ENCODE peak calls at places on chromosomes 5 and 9, in five cellular contexts. M is astrocyte of the spinal cord, K is WTC11, O is foreskin keratinocyte, L is neural crest cell. A is an unnamed sample.

GRCh38 chr5:58393716-58394115 is 66.2 kb downstream of the PLK2 start:
- DNase-seq in M (no peak), K (no peak), O (no peak), L (no peak), A (no peak)

GRCh38 chr5:40052812-40053211 is 626.9 kb upstream of the PTGER4 start:
- DNase-seq in M (peak; percentile 17), K (no peak), O (peak; percentile 47), L (no peak), A (no peak)

GRCh38 chr5:69238760-69239251 is 4.1 kb downstream of the CDK7 start:
- DNase-seq in M (peak; percentile 80), K (no peak), O (peak; percentile 91), L (no peak), A (no peak)

GRCh38 chr5:10797246-10797645 is 36.2 kb upstream of the DAP start:
- DNase-seq in M (no peak), K (no peak), O (peak; percentile 4), L (no peak), A (no peak)

GRCh38 chr9:33619666-33620404 is 95.8 kb downstream of the ANKRD18B start:
- DNase-seq in M (peak; percentile 79), K (no peak), O (peak; percentile 54), L (no peak), A (no peak)

GRCh38 chr9:4298255-4299005 is 1.4 kb downstream of the GLIS3 start:
- DNase-seq in M (peak; percentile 50), K (no peak), O (no peak), L (peak; percentile 4), A (peak; percentile 32)

GRCh38 chr5:169686137-169686536 is 49.1 kb downstream of the DOCK2 start:
- DNase-seq in M (no peak), K (no peak), O (no peak), L (no peak), A (no peak)

GRCh38 chr5:15577132-15577531 is 77.2 kb downstream of the FBXL7 start:
- DNase-seq in M (no peak), K (no peak), O (no peak), L (no peak), A (no peak)

GRCh38 chr9:34328500-34328982 is 527 bp downstream of the KIF24 start:
- DNase-seq in M (peak; percentile 42), K (no peak), O (peak; percentile 15), L (no peak), A (no peak)

GRCh38 chr9:116700882-116701836 is 14.1 kb downstream of the TRIM32 start:
- DNase-seq in M (no peak), K (no peak), O (no peak), L (no peak), A (no peak)

GRCh38 chr9:110672873-110673508 is 4.4 kb downstream of the MUSK start:
- DNase-seq in M (no peak), K (no peak), O (no peak), L (no peak), A (no peak)

GRCh38 chr5:124754206-124754927 is 7.9 kb upstream of the ZNF608 start:
- DNase-seq in M (no peak), K (no peak), O (no peak), L (no peak), A (no peak)

GRCh38 chr5:158133369-158133768 is 274.4 kb upstream of the CLINT1 start:
- DNase-seq in M (no peak), K (no peak), O (no peak), L (no peak), A (no peak)

GRCh38 chr9:105232207-105232606 is 12.2 kb upstream of the SLC44A1 start:
- DNase-seq in M (no peak), K (no peak), O (no peak), L (no peak), A (no peak)

GRCh38 chr9:131580358-131580757 is 35.0 kb downstream of the PRRT1B start:
- DNase-seq in M (no peak), K (no peak), O (no peak), L (no peak), A (no peak)

GRCh38 chr5:99808657-99809230 is 726.4 kb upstream of the FAM174A start:
- DNase-seq in M (no peak), K (no peak), O (no peak), L (no peak), A (no peak)

GRCh38 chr9:14423816-14424261 is 109.9 kb upstream of the NFIB start:
- DNase-seq in M (peak; percentile 67), K (no peak), O (no peak), L (no peak), A (no peak)

GRCh38 chr5:132877938-132878337 is 4.5 kb downstream of the LEAP2 start:
- DNase-seq in M (peak; percentile 46), K (no peak), O (no peak), L (no peak), A (no peak)

GRCh38 chr5:74943905-74944304 is 77.7 kb upstream of the FAM169A start:
- DNase-seq in M (no peak), K (no peak), O (no peak), L (no peak), A (no peak)
- TF ChIP-seq CTCF in M (peak; percentile 31), K (no peak), O (peak; percentile 44), L (peak; percentile 49), A (no peak)

GRCh38 chr5:64384761-64385160 is 121.1 kb upstream of the RGS7BP start:
- DNase-seq in M (peak; percentile 1), K (peak; percentile 24), O (no peak), L (peak; percentile 10), A (peak; percentile 48)
- TF ChIP-seq CTCF in M (no peak), K (peak; percentile 10), O (peak; percentile 41), L (peak; percentile 59), A (peak; percentile 65)

GRCh38 chr5:152547202-152547601 is 142.1 kb upstream of the NMUR2 start:
- DNase-seq in M (no peak), K (no peak), O (peak; percentile 55), L (no peak), A (no peak)

GRCh38 chr5:152546493-152546892 is 141.4 kb upstream of the NMUR2 start:
- DNase-seq in M (no peak), K (no peak), O (peak; percentile 50), L (no peak), A (no peak)

GRCh38 chr5:152556779-152557178 is 151.7 kb upstream of the NMUR2 start:
- DNase-seq in M (no peak), K (no peak), O (no peak), L (no peak), A (no peak)

GRCh38 chr5:152549709-152550108 is 144.6 kb upstream of the NMUR2 start:
- DNase-seq in M (no peak), K (no peak), O (no peak), L (no peak), A (no peak)

GRCh38 chr5:152551061-152551460 is 146.0 kb upstream of the NMUR2 start:
- DNase-seq in M (no peak), K (no peak), O (no peak), L (no peak), A (no peak)
- TF ChIP-seq CTCF in M (no peak), K (no peak), O (no peak), L (no peak), A (no peak)

GRCh38 chr9:15513335-15513734 is 2.6 kb upstream of the PSIP1 start:
- DNase-seq in M (no peak), K (peak; percentile 64), O (no peak), L (no peak), A (peak; percentile 26)

GRCh38 chr9:15512889-15513288 is 2.1 kb upstream of the PSIP1 start:
- DNase-seq in M (no peak), K (no peak), O (no peak), L (no peak), A (no peak)

GRCh38 chr9:15509931-15510788 is 610 bp downstream of the PSIP1 start:
- DNase-seq in M (peak; percentile 19), K (peak; percentile 68), O (no peak), L (peak; percentile 30), A (peak; percentile 78)

GRCh38 chr9:15512204-15512603 is 1.4 kb upstream of the PSIP1 start:
- DNase-seq in M (no peak), K (no peak), O (no peak), L (no peak), A (no peak)

DNA sequence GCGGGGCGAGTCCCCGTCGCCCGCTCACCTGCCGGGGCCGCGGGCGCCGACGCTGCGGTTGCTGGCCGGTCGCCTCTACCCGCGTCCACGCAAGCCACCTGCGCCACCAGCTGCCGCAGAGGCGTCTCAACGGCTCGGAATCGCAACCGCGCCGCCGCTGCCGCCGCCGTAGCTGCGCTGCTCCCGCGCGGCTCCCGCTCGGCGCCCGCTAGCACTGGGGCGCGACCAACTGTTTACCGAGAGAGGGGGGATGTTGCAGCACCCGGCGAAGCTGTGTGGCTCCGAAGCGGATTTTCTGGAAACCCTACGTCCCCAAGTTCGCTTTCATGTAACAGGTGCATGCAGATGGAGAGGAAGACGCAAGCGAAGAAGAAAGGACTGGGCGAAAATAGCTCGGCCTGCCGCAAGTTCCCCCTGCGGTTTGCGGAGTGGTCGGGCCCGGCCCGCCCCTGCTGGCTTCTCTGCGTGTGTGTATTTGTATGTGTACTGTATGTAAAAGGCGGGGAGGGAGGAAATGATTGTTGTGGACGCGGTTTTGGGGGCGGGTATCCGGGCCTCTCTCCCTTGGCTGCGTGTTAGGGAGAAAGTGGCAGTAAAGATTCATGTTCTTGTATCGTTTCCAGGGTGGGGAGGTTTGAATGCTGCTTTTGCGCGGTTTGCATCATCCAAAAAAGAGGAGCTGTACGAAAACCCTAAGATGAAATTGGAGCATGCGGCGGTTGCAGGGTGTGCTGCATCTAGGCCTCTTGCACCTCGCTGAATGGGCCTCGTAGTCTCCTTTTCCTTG is at the start of gene PSIP1:
- DNase-seq in M (peak; percentile 88), K (peak; percentile 78), O (peak; percentile 46), L (peak; percentile 80), A (peak; percentile 85)
- TF ChIP-seq CTCF in M (no peak), K (no peak), O (peak; percentile 13), L (peak; percentile 10), A (peak; percentile 61)

DNA sequence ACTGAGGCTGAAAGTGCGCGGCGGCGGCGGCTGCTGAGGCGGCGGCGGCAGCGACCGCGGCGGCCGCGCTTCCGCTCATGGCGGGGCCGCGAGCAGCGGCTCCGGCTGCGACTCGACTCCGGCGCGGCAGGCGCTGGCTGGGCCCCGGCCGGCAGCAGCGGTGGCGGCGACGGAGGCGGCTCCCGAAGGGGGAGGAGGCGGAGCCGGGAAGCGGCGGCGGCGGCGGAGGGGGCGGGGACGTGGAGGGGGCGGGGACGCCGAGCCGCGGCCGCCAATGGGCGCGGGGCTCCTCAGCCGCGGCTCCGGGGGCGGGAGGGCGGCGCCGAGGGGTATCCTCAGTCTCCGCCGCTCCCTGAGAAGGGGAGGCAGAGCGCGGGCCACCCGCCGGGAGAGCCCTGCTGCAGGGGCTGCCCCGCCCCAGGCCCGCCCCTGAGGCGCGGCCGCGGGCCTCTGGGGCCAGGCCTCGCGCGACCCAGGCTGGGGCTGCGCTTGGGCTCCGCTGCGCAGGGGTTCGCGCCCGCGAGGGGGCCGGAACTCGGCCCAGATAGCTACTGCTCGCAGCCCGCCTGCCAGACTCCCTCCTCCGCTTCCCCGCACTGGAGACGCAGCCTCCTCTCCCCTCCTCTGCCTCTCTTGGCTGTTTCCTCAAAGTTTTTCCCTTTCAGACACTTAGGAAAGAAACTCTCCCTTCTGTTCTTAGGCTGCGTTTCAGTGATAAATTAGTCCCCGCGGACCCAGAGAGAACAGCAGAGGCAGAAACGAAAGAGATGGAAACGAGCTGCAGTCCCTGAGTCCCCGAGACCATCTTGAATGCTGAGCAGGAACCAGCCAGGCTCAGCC is 85.0 kb upstream of the MELK start:
- DNase-seq in M (peak; percentile 93), K (peak; percentile 89), O (peak; percentile 54), L (peak; percentile 74), A (peak; percentile 92)
- TF ChIP-seq CTCF in M (no peak), K (no peak), O (peak; percentile 19), L (no peak), A (no peak)